ENCODE peak calls at places on chromosomes 11 and 22, in seven cellular contexts. E, V, A, F, I, G and S are unnamed samples.

GRCh38 chr11:120903686-120904085 is 120.2 kb upstream of the TBCEL start:
- DNase-seq in F (no peak), V (no peak), I (no peak), E (no peak), A (no peak), G (no peak), S (no peak)

GRCh38 chr11:27438595-27438981 is 34.0 kb downstream of the LGR4 start:
- DNase-seq in V (no peak), E (no peak), A (no peak), I (no peak), F (no peak), G (no peak), S (no peak)

GRCh38 chr22:30043181-30043580 is 37.1 kb upstream of the HORMAD2 start:
- DNase-seq in V (no peak), F (no peak), E (no peak), G (no peak), I (no peak), A (no peak), S (no peak)

GRCh38 chr22:48660795-48661740 is 1166.6 kb downstream of the BRD1 start:
- DNase-seq in A (no peak), V (no peak), E (no peak), F (no peak), G (no peak), I (no peak), S (no peak)

GRCh38 chr22:27616033-27616432 is 185.5 kb downstream of the MN1 start:
- DNase-seq in A (no peak), I (no peak), E (no peak), G (no peak), F (no peak), V (no peak), S (no peak)

GRCh38 chr22:44023404-44024287 is 456 bp upstream of the PARVB start:
- DNase-seq in I (no peak), A (peak), V (peak), G (peak), F (peak), E (peak), S (peak)

GRCh38 chr11:113286509-113287497 is 27.6 kb upstream of the TTC12 start:
- DNase-seq in F (no peak), G (no peak), E (peak), V (no peak), I (no peak), A (no peak), S (no peak)

GRCh38 chr11:79487412-79487811 is 46.6 kb upstream of the TENM4 start:
- DNase-seq in V (no peak), A (no peak), E (no peak), F (no peak), G (no peak), I (no peak), S (no peak)

GRCh38 chr11:129331871-129332274 is 43.8 kb upstream of the BARX2 start:
- DNase-seq in E (peak), A (peak), V (peak), G (peak), F (peak), I (no peak), S (peak)